ENCODE peak calls at places on chromosomes 6 and 20, in seven cellular contexts. P is pancreas, I is uterus, G is tibial nerve, C is left ventricle myocardium inferior, N is endodermal cell, X is cardiac muscle cell. M is an unnamed sample. For H3K4me1, the result is how much of the 10 kb centered on the place peaks cover.

GRCh38 chr20:43752561-43753301 is 25.9 kb upstream of the GTSF1L start:
- DNase-seq in G (no peak), I (no peak), N (no peak), C (no peak), X (no peak), P (no peak), M (peak)

GRCh38 chr6:160750276-160750689 is 48.2 kb downstream of the PLG start:
- DNase-seq in G (no peak), N (peak), P (no peak), X (peak), I (no peak), C (no peak), M (peak)

GRCh38 chr6:123587838-123588545 is 48.8 kb downstream of the TRDN start:
- DNase-seq in X (no peak), C (no peak), P (no peak), N (peak), I (no peak), G (no peak), M (no peak)

GRCh38 chr6:26020983-26021349 is 58.4 kb downstream of the TRIM38 start:
- DNase-seq in I (peak), C (peak), P (peak), G (peak), N (peak), X (peak), M (peak)

GRCh38 chr6:79377830-79378460 is 143.5 kb upstream of the HMGN3 start:
- DNase-seq in G (no peak), P (no peak), C (no peak), X (no peak), N (no peak), I (no peak), M (no peak)

GRCh38 chr6:163876391-163876790 is 461.9 kb downstream of the QKI start:
- DNase-seq in C (no peak), P (no peak), X (no peak), I (no peak), G (no peak), N (no peak), M (no peak)

GRCh38 chr6:36962874-36963273 is 8.3 kb downstream of the PI16 start:
- DNase-seq in X (no peak), N (peak), I (peak), G (peak), P (no peak), C (peak), M (peak)

GRCh38 chr6:89559487-89559886 is 79.1 kb downstream of the LYRM2 start:
- DNase-seq in G (no peak), X (peak), C (no peak), N (peak), I (no peak), P (no peak), M (no peak)

GRCh38 chr20:53809242-53809641 is 215.6 kb upstream of the ZNF217 start:
- DNase-seq in N (peak), X (no peak), G (no peak), I (no peak), P (no peak), C (no peak), M (no peak)

GRCh38 chr6:73451166-73452106 is 661 bp downstream of the CGAS start:
- DNase-seq in C (peak), G (peak), I (peak), P (peak), X (peak), N (peak), M (peak)

GRCh38 chr6:48817714-48818113 is 645.3 kb downstream of the MMUT start:
- DNase-seq in P (no peak), G (no peak), N (no peak), I (no peak), C (no peak), X (no peak), M (no peak)

GRCh38 chr6:31405996-31406395 is 2.6 kb downstream of the MICA start:
- DNase-seq in P (no peak), N (no peak), C (no peak), G (no peak), I (no peak), X (no peak), M (no peak)

GRCh38 chr6:41232667-41233066 is 4.5 kb downstream of the TREML4 start:
- DNase-seq in X (no peak), N (peak), G (no peak), C (no peak), I (no peak), P (no peak), M (no peak)

GRCh38 chr20:43744966-43745733 is 18.3 kb upstream of the GTSF1L start:
- DNase-seq in I (no peak), G (no peak), P (no peak), C (no peak), X (no peak), N (peak), M (peak)

GRCh38 chr20:14919473-14920157 is 582.2 kb upstream of the FLRT3 start:
- DNase-seq in C (no peak), G (no peak), P (peak), I (no peak), X (peak), N (peak), M (no peak)

GRCh38 chr6:123803456-123803861 is 206 bp upstream of the NKAIN2 start:
- DNase-seq in G (no peak), P (no peak), N (no peak), I (no peak), C (no peak), X (no peak), M (no peak)

GRCh38 chr6:111605100-111605748 is 454 bp downstream of the TRAF3IP2 start:
- DNase-seq in I (peak), N (peak), P (peak), C (peak), X (peak), G (peak), M (peak)

GRCh38 chr6:105783333-105783945 is 302.7 kb upstream of the PRDM1 start:
- DNase-seq in N (no peak), X (no peak), I (no peak), P (no peak), C (no peak), G (no peak), M (no peak)

GRCh38 chr6:23650676-23651075 is 475.3 kb upstream of the NRSN1 start:
- DNase-seq in P (no peak), C (no peak), I (no peak), X (no peak), N (no peak), G (no peak), M (peak)

GRCh38 chr6:158312672-158313397 is 570 bp downstream of the TULP4 start:
- DNase-seq in P (no peak), X (no peak), C (no peak), I (no peak), N (no peak), G (no peak), M (no peak)

GRCh38 chr6:100237881-100238280 is 226.8 kb downstream of the SIM1 start:
- DNase-seq in N (no peak), I (no peak), X (no peak), C (no peak), G (no peak), P (no peak), M (no peak)

DNA sequence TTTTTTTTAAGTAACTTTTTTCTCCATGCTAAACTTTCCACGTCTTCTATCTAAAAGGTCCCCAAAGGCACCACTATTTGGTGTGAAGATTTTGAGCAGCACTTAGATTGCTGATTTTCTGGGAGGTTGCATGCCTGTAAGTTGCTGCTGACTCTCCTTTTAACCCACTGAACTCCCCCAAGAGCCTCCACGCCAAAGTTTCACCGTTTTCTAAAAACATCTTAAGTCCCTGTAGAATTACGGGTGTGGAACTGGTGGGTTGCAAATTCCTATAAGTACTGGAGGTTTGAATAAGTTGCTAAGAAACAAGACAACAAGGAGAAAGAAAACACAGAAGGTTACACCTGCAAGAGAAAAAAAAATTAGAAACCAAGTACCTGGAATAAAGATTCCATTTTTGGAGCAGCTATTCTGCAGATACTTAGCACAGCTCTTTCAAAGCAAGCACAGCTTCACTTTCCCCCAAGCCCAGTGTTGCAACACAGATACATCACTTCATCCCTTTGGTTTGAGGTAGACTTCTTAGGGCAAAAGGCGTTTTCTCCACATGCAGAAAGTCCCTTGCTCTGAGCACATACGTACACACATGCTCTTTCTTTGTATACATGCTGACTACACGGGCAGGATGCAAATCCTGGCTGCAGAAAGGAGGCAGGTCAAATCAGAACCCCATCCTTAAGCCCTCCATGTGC is 5.0 kb downstream of the JAG1 start:
- DNase-seq in I (no peak), P (no peak), C (no peak), G (no peak), N (no peak), X (no peak), M (no peak)
- H3K4me1 ChIP-seq in I (under half), P (under half), C (half or more), G (under half), N (under half), X (under half), M (under half)

GRCh38 chr6:3392059-3392458 is 64.8 kb downstream of the SLC22A23 start:
- DNase-seq in P (no peak), N (no peak), C (no peak), X (no peak), G (no peak), I (no peak), M (no peak)

GRCh38 chr6:3393796-3394195 is 63.1 kb downstream of the SLC22A23 start:
- DNase-seq in I (no peak), N (no peak), G (no peak), C (no peak), X (no peak), P (no peak), M (peak)

GRCh38 chr6:3390698-3391097 is 66.2 kb downstream of the SLC22A23 start:
- DNase-seq in N (no peak), P (no peak), I (peak), C (peak), X (no peak), G (peak), M (no peak)

GRCh38 chr6:3394671-3395070 is 62.2 kb downstream of the SLC22A23 start:
- DNase-seq in C (no peak), G (no peak), X (no peak), I (no peak), N (no peak), P (no peak), M (no peak)

GRCh38 chr6:3392930-3393575 is 63.8 kb downstream of the SLC22A23 start:
- DNase-seq in N (no peak), P (no peak), I (no peak), C (no peak), G (no peak), X (no peak), M (no peak)
- H3K27ac ChIP-seq in N (no peak), P (no peak), I (no peak), C (no peak), G (no peak), X (no peak), M (no peak)

DNA sequence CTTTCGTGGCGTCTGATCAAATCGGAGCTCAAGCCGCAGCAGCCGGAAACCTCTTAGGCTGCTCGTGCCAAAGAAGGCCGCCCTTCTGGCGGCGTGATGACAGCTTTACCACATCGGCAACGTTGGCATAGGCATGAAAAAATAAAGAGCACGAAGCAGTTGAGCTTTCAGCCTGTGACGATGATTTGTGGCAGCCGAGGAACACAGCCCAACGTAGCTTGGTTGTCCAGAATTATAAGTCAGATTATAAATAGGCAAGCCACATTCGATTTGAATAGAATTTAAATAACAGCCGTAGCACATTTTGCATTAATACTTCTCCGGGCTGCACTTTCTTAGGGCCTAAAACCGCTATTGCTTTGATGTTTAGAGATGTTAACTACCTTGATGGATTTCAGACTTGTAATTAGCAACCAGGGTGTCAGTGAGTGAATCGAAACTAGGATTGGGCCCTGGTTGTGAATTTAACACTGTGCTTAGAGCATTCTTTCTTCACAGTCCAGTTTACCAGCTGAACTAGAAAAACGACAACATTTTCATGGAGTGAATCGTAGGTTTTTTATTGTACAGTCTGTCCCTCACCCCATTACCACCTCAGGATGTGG is 862 bp upstream of the BCLAF1 start:
- DNase-seq in I (peak), N (peak), P (peak), C (peak), X (peak), G (peak), M (peak)
- H3K4me1 ChIP-seq in I (under half), N (under half), P (under half), C (half or more), X (under half), G (under half), M (under half)

GRCh38 chr6:137862419-137863125 is 4.5 kb upstream of the TNFAIP3 start:
- DNase-seq in I (no peak), G (no peak), C (no peak), X (no peak), N (no peak), P (no peak), M (peak)
- H3K27ac ChIP-seq in I (no peak), G (peak), C (peak), X (no peak), N (no peak), P (no peak), M (peak)

GRCh38 chr20:45343867-45344721 is 4.1 kb downstream of the SDC4 start:
- DNase-seq in P (peak), I (peak), X (peak), N (peak), C (no peak), G (no peak), M (no peak)

GRCh38 chr20:45343445-45343866 is 4.8 kb downstream of the SDC4 start:
- DNase-seq in G (no peak), P (no peak), X (no peak), N (peak), I (no peak), C (no peak), M (no peak)

GRCh38 chr20:45346291-45346718 is 1.9 kb downstream of the SDC4 start:
- DNase-seq in N (no peak), P (no peak), I (no peak), C (no peak), X (no peak), G (no peak), M (no peak)

GRCh38 chr20:45346851-45347250 is 1.4 kb downstream of the SDC4 start:
- DNase-seq in I (no peak), G (no peak), C (no peak), P (no peak), N (no peak), X (no peak), M (no peak)

DNA sequence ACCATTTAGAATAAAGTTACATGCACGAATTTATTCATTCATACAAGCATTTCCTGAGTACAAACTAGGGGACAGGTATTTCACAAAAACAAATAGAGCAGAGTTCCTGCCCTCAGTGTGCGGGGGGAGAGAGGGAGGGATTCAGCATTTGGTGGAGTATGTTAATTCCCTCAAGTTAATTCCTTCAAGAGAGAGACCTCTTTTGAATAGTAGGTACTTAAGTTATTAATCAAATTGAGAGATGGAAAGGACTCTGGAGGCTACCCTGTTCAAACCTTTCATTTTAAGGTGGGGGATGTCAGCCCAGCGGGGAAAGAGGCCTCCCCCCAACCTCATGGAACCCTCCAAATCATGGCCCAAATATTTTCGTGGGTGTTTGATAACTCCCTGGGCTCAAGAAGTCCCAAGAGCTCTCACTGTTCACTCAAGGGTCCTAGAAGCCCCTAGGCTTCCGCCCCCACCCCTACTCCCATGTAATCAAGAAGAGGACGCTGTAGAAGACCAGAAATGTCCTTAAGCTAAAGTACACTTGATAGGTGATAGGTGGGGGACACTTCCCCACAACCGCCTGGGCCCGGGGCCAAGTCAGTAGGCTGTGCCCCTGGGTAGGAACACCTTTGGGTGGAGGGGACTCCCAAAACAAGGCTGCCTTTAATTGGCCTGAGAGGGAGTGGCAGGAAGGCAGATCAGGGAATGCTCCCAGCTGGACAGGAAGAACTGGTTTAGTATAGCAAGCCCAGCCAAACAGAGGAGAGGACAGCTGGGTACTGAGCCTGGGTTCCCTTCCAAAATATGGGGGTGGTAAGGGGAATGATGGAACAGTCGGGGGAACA is 2.9 kb downstream of the SDC4 start:
- DNase-seq in N (no peak), G (no peak), I (no peak), C (no peak), P (peak), X (no peak), M (no peak)
- H3K4me1 ChIP-seq in N (under half), G (half or more), I (under half), C (half or more), P (under half), X (half or more), M (half or more)

DNA sequence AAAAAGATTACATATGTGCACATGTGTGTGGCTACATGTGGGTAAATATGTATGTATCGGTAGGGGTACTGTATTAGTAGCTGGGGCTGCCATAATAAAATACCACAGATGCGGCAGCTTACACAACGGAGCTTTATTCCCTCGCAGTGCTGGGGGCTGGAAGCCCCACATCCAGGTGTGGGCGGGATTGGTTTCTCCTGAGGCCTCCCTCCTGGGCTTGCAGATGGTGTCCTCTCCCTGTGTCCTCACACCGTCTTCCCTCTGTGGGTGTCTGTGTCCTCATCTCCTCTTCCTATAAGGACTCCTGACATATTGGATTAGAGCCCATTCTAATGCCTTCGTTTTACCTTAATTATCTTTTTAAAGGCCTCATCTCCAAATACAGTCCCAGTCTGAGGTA is 97.7 kb downstream of the LY86 start:
- DNase-seq in P (no peak), I (no peak), C (no peak), G (no peak), X (no peak), N (no peak), M (no peak)
- H3K27ac ChIP-seq in P (no peak), I (peak), C (peak), G (no peak), X (no peak), N (no peak), M (no peak)